ENCODE peak calls at places on chromosomes 3 and 15, in seven cellular contexts. W is thoracic aorta, D is NB4, L is DMS79, F is Karpas-422, O is BJ, U is Right ventricle myocardium superior. T is an unnamed sample.

GRCh38 chr3:62051506-62051905 is 321.8 kb downstream of the FEZF2 start:
- DNase-seq in W (no peak), D (peak; percentile 4), L (no peak), F (peak; percentile 55), O (no peak), U (peak; percentile 39), T (peak; percentile 6)

GRCh38 chr15:67882487-67883227 is 42.8 kb upstream of the RNU6-1 start:
- DNase-seq in W (no peak), D (peak; percentile 93), L (no peak), F (peak; percentile 51), O (no peak), U (no peak), T (peak; percentile 67)

GRCh38 chr3:179068779-179069530 is 2.7 kb downstream of the ZMAT3 start:
- DNase-seq in W (no peak), D (peak; percentile 50), L (no peak), F (peak; percentile 44), O (no peak), U (no peak), T (peak; percentile 33)

GRCh38 chr3:139689122-139689521 is 11.3 kb upstream of the NMNAT3 start:
- DNase-seq in W (no peak), D (no peak), L (peak; percentile 66), F (no peak), O (no peak), U (no peak), T (no peak)

GRCh38 chr3:8529197-8529637 is 27.6 kb downstream of the LMCD1 start:
- DNase-seq in W (no peak), D (no peak), L (no peak), F (no peak), O (no peak), U (peak; percentile 36), T (no peak)

GRCh38 chr3:36455406-36455805 is 75.1 kb downstream of the STAC start:
- DNase-seq in W (no peak), D (no peak), L (no peak), F (no peak), O (no peak), U (no peak), T (no peak)

GRCh38 chr3:11555823-11556222 is 87.9 kb downstream of the VGLL4 start:
- DNase-seq in W (no peak), D (no peak), L (no peak), F (no peak), O (no peak), U (peak; percentile 26), T (no peak)

GRCh38 chr3:189727898-189728297 is 96.7 kb downstream of the TP63 start:
- DNase-seq in W (no peak), D (no peak), L (no peak), F (no peak), O (no peak), U (no peak), T (no peak)

GRCh38 chr15:21269121-21269520 is 171.2 kb downstream of the POTEB3 start:
- DNase-seq in W (no peak), D (no peak), L (no peak), F (no peak), O (no peak), U (peak; percentile 44), T (no peak)

GRCh38 chr15:42549052-42549491 is 434 bp downstream of the HAUS2 start:
- DNase-seq in W (no peak), D (peak; percentile 78), L (no peak), F (peak; percentile 79), O (no peak), U (no peak), T (peak; percentile 76)

GRCh38 chr3:179562467-179563297 is at the start of gene ACTL6A:
- DNase-seq in W (peak; percentile 99), D (peak; percentile 99), L (peak; percentile 99), F (peak; percentile 100), O (peak; percentile 99), U (peak; percentile 100), T (peak; percentile 99)

GRCh38 chr3:120875989-120876388 is 32.0 kb upstream of the STXBP5L start:
- DNase-seq in W (no peak), D (no peak), L (no peak), F (peak; percentile 9), O (no peak), U (no peak), T (no peak)

GRCh38 chr15:101543926-101544490 is 54.5 kb upstream of the PCSK6 start:
- DNase-seq in W (no peak), D (no peak), L (no peak), F (no peak), O (no peak), U (no peak), T (no peak)

GRCh38 chr15:99442268-99442897 is 123.4 kb upstream of the MEF2A start:
- DNase-seq in W (peak; percentile 46), D (no peak), L (no peak), F (no peak), O (peak; percentile 82), U (peak; percentile 82), T (no peak)

GRCh38 chr3:18872466-18872865 is 275.8 kb upstream of the KCNH8 start:
- DNase-seq in W (no peak), D (no peak), L (no peak), F (no peak), O (no peak), U (no peak), T (peak; percentile 38)

GRCh38 chr3:184662192-184662591 is 49.7 kb downstream of the MAGEF1 start:
- DNase-seq in W (no peak), D (no peak), L (no peak), F (no peak), O (peak; percentile 39), U (no peak), T (no peak)

GRCh38 chr3:31472479-31473390 is 60.0 kb upstream of the STT3B start:
- DNase-seq in W (no peak), D (peak; percentile 60), L (no peak), F (no peak), O (no peak), U (no peak), T (no peak)

GRCh38 chr3:63912768-63913588 is 795 bp upstream of the SCAANT1 start:
- DNase-seq in W (no peak), D (no peak), L (no peak), F (peak; percentile 68), O (no peak), U (peak; percentile 57), T (peak; percentile 33)

GRCh38 chr3:154540950-154541604 is 111.1 kb upstream of the GPR149 start:
- DNase-seq in W (no peak), D (no peak), L (no peak), F (no peak), O (no peak), U (no peak), T (no peak)